ENCODE peak calls at places on chromosomes 4 and X, in ten cellular contexts. I, V, E, O, Q, K, J, H, X and U are unnamed samples.

GRCh38 chr4:70667710-70668535 is 1.6 kb upstream of the JCHAIN start:
- DNase-seq in E (no peak), K (peak), H (no peak), Q (no peak), X (no peak), V (no peak), O (no peak), J (no peak), I (no peak), U (peak)

GRCh38 chr4:39043697-39044363 is 11.6 kb upstream of the TMEM156 start:
- DNase-seq in H (no peak), X (peak), V (peak), I (peak), E (no peak), J (no peak), Q (no peak), K (peak), O (no peak), U (no peak)

GRCh38 chrX:109695637-109696036 is 37.4 kb downstream of the ACSL4 start:
- DNase-seq in E (no peak), I (no peak), O (no peak), H (no peak), K (no peak), Q (no peak), X (no peak), J (no peak), V (no peak), U (no peak)

GRCh38 chr4:6627832-6628231 is 12.7 kb upstream of the MRFAP1 start:
- DNase-seq in Q (no peak), H (no peak), O (no peak), I (no peak), V (no peak), K (no peak), E (no peak), J (no peak), X (no peak), U (no peak)

GRCh38 chrX:71638409-71638808 is 20.1 kb upstream of the CXCR3 start:
- DNase-seq in V (no peak), H (no peak), I (no peak), X (no peak), O (no peak), J (no peak), Q (no peak), E (no peak), K (no peak), U (no peak)

GRCh38 chr4:20532871-20533870 is 167.1 kb upstream of the PACRGL start:
- DNase-seq in V (peak), X (no peak), J (no peak), K (peak), Q (no peak), H (no peak), O (no peak), E (no peak), I (no peak), U (peak)

GRCh38 chr4:95594629-95595028 is 45.9 kb upstream of the UNC5C start:
- DNase-seq in E (no peak), J (no peak), X (no peak), K (no peak), I (no peak), H (no peak), V (no peak), O (no peak), Q (no peak), U (no peak)

GRCh38 chr4:67333663-67334062 is 211.6 kb downstream of the CENPC start:
- DNase-seq in Q (no peak), H (no peak), J (no peak), O (no peak), K (no peak), E (no peak), I (no peak), X (no peak), V (no peak), U (no peak)

GRCh38 chr4:6687947-6688878 is 5.5 kb upstream of the S100P start:
- DNase-seq in V (no peak), E (no peak), X (no peak), H (no peak), J (no peak), Q (no peak), I (no peak), K (no peak), O (no peak), U (no peak)

GRCh38 chrX:47093248-47093647 is 15.0 kb downstream of the RGN start:
- DNase-seq in O (no peak), J (peak), K (peak), I (no peak), H (no peak), X (peak), V (peak), Q (no peak), E (no peak), U (peak)